ENCODE peak calls at places on chromosomes 2 and 18, in six cellular contexts. One of them, this sample, is unnamed.

GRCh38 chr18:72058851-72059250 is 485.3 kb downstream of the CBLN2 start:
- DNase-seq in SK-N-SH: no peak
- DNase-seq in HCT116: no peak
- DNase-seq in HepG2: no peak
- DNase-seq in K562: no peak
- DNase-seq in H1: no peak
- DNase-seq in this sample: no peak

GRCh38 chr18:69617888-69618287 is 217.2 kb downstream of the DOK6 start:
- DNase-seq in SK-N-SH: no peak
- DNase-seq in HCT116: no peak
- DNase-seq in HepG2: no peak
- DNase-seq in K562: no peak
- DNase-seq in H1: no peak
- DNase-seq in this sample: no peak

GRCh38 chr18:79211844-79212243 is 142.7 kb downstream of the ATP9B start:
- DNase-seq in SK-N-SH: no peak
- DNase-seq in HCT116: no peak
- DNase-seq in HepG2: peak; percentile 27
- DNase-seq in K562: no peak
- DNase-seq in H1: no peak
- DNase-seq in this sample: no peak

GRCh38 chr2:83991992-83992391 is 467.1 kb downstream of the SUCLG1 start:
- DNase-seq in SK-N-SH: no peak
- DNase-seq in HCT116: peak; percentile 1
- DNase-seq in HepG2: no peak
- DNase-seq in K562: peak; percentile 31
- DNase-seq in H1: no peak
- DNase-seq in this sample: no peak

GRCh38 chr2:206616141-206616540 is 26.1 kb upstream of the FAM237A start:
- DNase-seq in SK-N-SH: no peak
- DNase-seq in HCT116: no peak
- DNase-seq in HepG2: no peak
- DNase-seq in K562: no peak
- DNase-seq in H1: no peak
- DNase-seq in this sample: no peak

GRCh38 chr2:62266433-62267038 is 70.6 kb downstream of the B3GNT2 start:
- DNase-seq in SK-N-SH: no peak
- DNase-seq in HCT116: no peak
- DNase-seq in HepG2: no peak
- DNase-seq in K562: no peak
- DNase-seq in H1: peak; percentile 19
- DNase-seq in this sample: no peak

GRCh38 chr2:217254111-217254510 is 394.2 kb upstream of the TNP1 start:
- DNase-seq in SK-N-SH: no peak
- DNase-seq in HCT116: no peak
- DNase-seq in HepG2: no peak
- DNase-seq in K562: no peak
- DNase-seq in H1: no peak
- DNase-seq in this sample: no peak

GRCh38 chr2:16048466-16048865 is 108.1 kb downstream of the MYCN start:
- DNase-seq in SK-N-SH: no peak
- DNase-seq in HCT116: no peak
- DNase-seq in HepG2: no peak
- DNase-seq in K562: no peak
- DNase-seq in H1: no peak
- DNase-seq in this sample: no peak

GRCh38 chr18:74803769-74804168 is 206.1 kb downstream of the ZNF407 start:
- DNase-seq in SK-N-SH: no peak
- DNase-seq in HCT116: no peak
- DNase-seq in HepG2: no peak
- DNase-seq in K562: no peak
- DNase-seq in H1: no peak
- DNase-seq in this sample: no peak

GRCh38 chr2:226151157-226151556 is 648.5 kb downstream of the IRS1 start:
- DNase-seq in SK-N-SH: no peak
- DNase-seq in HCT116: no peak
- DNase-seq in HepG2: no peak
- DNase-seq in K562: no peak
- DNase-seq in H1: no peak
- DNase-seq in this sample: no peak

GRCh38 chr2:172179045-172179742 is 76.5 kb upstream of the DLX2 start:
- DNase-seq in SK-N-SH: no peak
- DNase-seq in HCT116: no peak
- DNase-seq in HepG2: no peak
- DNase-seq in K562: no peak
- DNase-seq in H1: no peak
- DNase-seq in this sample: no peak

GRCh38 chr2:40957508-40957907 is 505.6 kb upstream of the SLC8A1 start:
- DNase-seq in SK-N-SH: no peak
- DNase-seq in HCT116: no peak
- DNase-seq in HepG2: peak; percentile 9
- DNase-seq in K562: no peak
- DNase-seq in H1: no peak
- DNase-seq in this sample: peak; percentile 84

GRCh38 chr2:15939854-15940660 is at the start of gene MYCN:
- DNase-seq in SK-N-SH: peak; percentile 89
- DNase-seq in HCT116: no peak
- DNase-seq in HepG2: peak; percentile 41
- DNase-seq in K562: no peak
- DNase-seq in H1: peak; percentile 74
- DNase-seq in this sample: peak; percentile 59

DNA sequence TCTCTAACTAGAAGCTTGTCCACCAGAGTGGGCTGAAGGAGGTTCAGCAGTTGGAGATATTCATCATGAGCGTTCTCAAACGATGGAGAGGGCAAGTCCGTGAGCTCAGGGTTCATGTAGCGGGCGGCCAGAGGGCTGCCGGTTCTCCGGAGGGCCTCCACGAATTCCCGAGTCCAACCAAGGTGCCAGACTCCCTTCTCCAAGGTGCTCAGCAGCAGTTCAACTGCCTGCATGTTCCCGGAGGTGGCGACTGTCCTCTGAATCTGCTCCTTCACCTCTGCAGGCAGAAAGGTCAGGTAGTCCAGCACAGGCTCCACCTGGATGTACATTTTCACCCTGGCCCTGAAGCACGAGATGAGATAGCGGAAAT is 589 bp downstream of the IFIH1 start:
- DNase-seq in SK-N-SH: no peak
- DNase-seq in HCT116: no peak
- DNase-seq in HepG2: no peak
- DNase-seq in K562: peak; percentile 4
- DNase-seq in H1: no peak
- DNase-seq in this sample: peak; percentile 44
- TF ChIP-seq MAX in SK-N-SH: no peak
- TF ChIP-seq MAX in HCT116: no peak
- TF ChIP-seq MAX in HepG2: no peak
- TF ChIP-seq MAX in K562: no peak
- TF ChIP-seq MAX in H1: no peak
- TF ChIP-seq MAX in this sample: no peak

DNA sequence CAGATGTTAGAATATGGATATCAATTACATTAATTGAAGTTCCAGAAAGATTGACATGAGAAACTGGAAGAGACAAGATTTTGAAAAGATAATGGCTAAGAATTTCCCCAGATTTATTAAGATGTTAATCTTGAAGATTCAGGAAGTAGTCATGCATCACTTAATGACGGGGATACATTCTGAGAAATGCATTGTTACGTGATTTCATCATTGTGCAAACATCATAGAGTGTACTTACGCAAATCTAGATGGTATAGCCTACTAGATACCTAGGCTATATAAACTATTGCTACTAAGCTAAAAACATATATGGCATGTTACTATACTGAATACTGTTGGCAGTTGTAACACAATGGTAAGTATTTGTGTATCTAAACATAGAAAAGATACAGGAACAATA is 6.8 kb upstream of the CHMP3 start:
- DNase-seq in SK-N-SH: no peak
- DNase-seq in HCT116: no peak
- DNase-seq in HepG2: no peak
- DNase-seq in K562: no peak
- DNase-seq in H1: no peak
- DNase-seq in this sample: no peak
- H2AFZ ChIP-seq in SK-N-SH: no peak overlapping the region
- H2AFZ ChIP-seq in HCT116: no peak overlapping the region
- H2AFZ ChIP-seq in HepG2: no peak overlapping the region
- H2AFZ ChIP-seq in K562: no peak overlapping the region
- H2AFZ ChIP-seq in H1: no peak overlapping the region
- H2AFZ ChIP-seq in this sample: no peak overlapping the region

GRCh38 chr2:188751786-188752185 is 222.4 kb upstream of the COL3A1 start:
- DNase-seq in SK-N-SH: no peak
- DNase-seq in HCT116: no peak
- DNase-seq in HepG2: no peak
- DNase-seq in K562: no peak
- DNase-seq in H1: no peak
- DNase-seq in this sample: no peak

GRCh38 chr2:188746727-188747126 is 227.4 kb upstream of the COL3A1 start:
- DNase-seq in SK-N-SH: no peak
- DNase-seq in HCT116: no peak
- DNase-seq in HepG2: no peak
- DNase-seq in K562: no peak
- DNase-seq in H1: no peak
- DNase-seq in this sample: peak; percentile 28
- TF ChIP-seq MAX in SK-N-SH: no peak
- TF ChIP-seq MAX in HCT116: no peak
- TF ChIP-seq MAX in HepG2: no peak
- TF ChIP-seq MAX in K562: no peak
- TF ChIP-seq MAX in H1: no peak
- TF ChIP-seq MAX in this sample: no peak

DNA sequence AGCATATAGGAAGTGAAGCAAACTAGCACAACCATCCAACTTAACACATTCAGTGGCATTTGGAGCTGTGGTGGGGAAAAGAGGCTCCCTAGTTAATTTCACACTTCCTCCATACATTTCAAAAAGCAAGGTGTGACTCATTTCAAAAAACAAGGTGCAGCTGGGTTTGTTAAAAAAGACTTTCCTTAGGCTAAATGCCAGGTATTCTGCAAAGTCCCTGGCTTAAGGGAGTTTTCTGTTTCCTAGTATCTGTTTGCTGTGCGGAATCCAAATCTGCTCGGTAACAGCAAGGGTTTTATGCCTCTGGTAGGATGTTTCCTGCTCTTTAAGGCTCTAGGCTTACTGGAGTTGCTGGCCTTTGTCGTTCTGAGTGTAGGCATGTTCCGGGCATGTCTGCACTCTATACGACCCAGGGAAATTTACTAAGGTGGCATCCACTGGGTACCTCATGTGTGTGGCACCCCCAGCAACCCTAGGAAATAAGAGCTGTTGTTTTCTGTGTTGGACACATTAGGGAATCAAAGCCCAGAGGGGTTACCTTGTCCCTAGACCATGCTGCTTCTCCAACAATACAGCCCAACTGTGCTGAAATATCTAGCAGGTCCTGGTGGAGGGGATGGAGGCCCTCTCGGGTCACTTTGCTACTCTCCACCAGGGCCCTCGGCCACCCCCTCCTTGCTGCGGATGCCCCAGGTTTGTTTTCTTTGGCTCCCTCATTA is 635 bp upstream of the MSGN1 start:
- DNase-seq in SK-N-SH: no peak
- DNase-seq in HCT116: no peak
- DNase-seq in HepG2: no peak
- DNase-seq in K562: no peak
- DNase-seq in H1: no peak
- DNase-seq in this sample: peak; percentile 7
- H2AFZ ChIP-seq in SK-N-SH: no peak overlapping the region
- H2AFZ ChIP-seq in HCT116: peak overlapping the region; percentile 33
- H2AFZ ChIP-seq in HepG2: peak overlapping the region; percentile 22
- H2AFZ ChIP-seq in K562: no peak overlapping the region
- H2AFZ ChIP-seq in H1: peak overlapping the region; percentile 89
- H2AFZ ChIP-seq in this sample: no peak overlapping the region

DNA sequence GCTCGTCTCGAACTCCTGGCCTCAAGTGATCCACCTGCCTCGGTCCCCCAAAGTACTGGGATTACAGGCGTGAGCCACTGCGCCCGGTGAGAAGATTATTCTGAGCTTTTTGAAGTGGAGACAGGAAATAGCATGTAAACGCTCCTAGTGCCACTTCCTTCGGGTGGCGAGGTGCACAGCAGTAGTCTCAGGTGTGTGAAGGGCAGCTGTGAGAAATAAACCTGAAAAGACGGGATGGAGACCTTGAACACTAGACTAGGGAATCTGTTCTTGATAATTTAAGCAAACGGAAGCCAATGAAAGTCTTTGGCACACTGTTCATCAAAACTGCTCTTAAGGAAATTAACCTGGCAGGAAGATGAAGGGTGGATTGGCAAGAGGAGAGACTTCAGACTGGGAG is 444 bp upstream of the PLEKHH2 start:
- DNase-seq in SK-N-SH: no peak
- DNase-seq in HCT116: no peak
- DNase-seq in HepG2: no peak
- DNase-seq in K562: no peak
- DNase-seq in H1: no peak
- DNase-seq in this sample: no peak
- TF ChIP-seq MAX in SK-N-SH: no peak
- TF ChIP-seq MAX in HCT116: no peak
- TF ChIP-seq MAX in HepG2: no peak
- TF ChIP-seq MAX in K562: no peak
- TF ChIP-seq MAX in H1: no peak
- TF ChIP-seq MAX in this sample: no peak

GRCh38 chr2:70086278-70086837 is 919 bp upstream of the PCBP1 start:
- DNase-seq in SK-N-SH: peak; percentile 75
- DNase-seq in HCT116: peak; percentile 61
- DNase-seq in HepG2: peak; percentile 96
- DNase-seq in K562: peak; percentile 72
- DNase-seq in H1: no peak
- DNase-seq in this sample: peak; percentile 91
- H2AFZ ChIP-seq in SK-N-SH: peak overlapping the region; percentile 75
- H2AFZ ChIP-seq in HCT116: no peak overlapping the region
- H2AFZ ChIP-seq in HepG2: peak overlapping the region; percentile 20
- H2AFZ ChIP-seq in K562: peak overlapping the region; percentile 89
- H2AFZ ChIP-seq in H1: no peak overlapping the region
- H2AFZ ChIP-seq in this sample: peak overlapping the region; percentile 83

DNA sequence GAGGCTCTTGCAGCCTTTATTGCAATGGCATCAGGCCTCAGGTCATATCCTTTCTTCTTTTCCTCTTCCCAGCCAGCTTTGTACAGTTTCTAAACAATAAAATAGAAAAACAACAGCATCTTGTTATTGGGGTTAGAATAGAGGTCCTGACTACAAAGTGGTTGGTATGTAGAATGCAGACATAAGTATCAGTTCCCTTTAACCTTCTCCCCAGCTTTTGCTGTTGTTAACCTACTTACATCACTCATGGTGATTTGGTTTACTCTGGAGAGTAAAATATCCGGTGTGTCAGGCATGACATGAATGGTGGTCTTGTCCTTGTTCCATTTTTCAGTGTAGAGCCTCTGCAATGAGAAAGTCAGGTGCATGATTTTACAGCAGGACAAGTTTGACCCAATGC is 69.8 kb downstream of the NEB start:
- DNase-seq in SK-N-SH: no peak
- DNase-seq in HCT116: no peak
- DNase-seq in HepG2: no peak
- DNase-seq in K562: no peak
- DNase-seq in H1: no peak
- DNase-seq in this sample: no peak
- TF ChIP-seq MAX in SK-N-SH: no peak
- TF ChIP-seq MAX in HCT116: no peak
- TF ChIP-seq MAX in HepG2: no peak
- TF ChIP-seq MAX in K562: no peak
- TF ChIP-seq MAX in H1: no peak
- TF ChIP-seq MAX in this sample: no peak

GRCh38 chr2:219459460-219460311 is 25.0 kb downstream of the SPEG start:
- DNase-seq in SK-N-SH: peak; percentile 88
- DNase-seq in HCT116: no peak
- DNase-seq in HepG2: peak; percentile 58
- DNase-seq in K562: peak; percentile 79
- DNase-seq in H1: no peak
- DNase-seq in this sample: peak; percentile 38
- H2AFZ ChIP-seq in SK-N-SH: no peak overlapping the region
- H2AFZ ChIP-seq in HCT116: no peak overlapping the region
- H2AFZ ChIP-seq in HepG2: no peak overlapping the region
- H2AFZ ChIP-seq in K562: peak overlapping the region; percentile 71
- H2AFZ ChIP-seq in H1: no peak overlapping the region
- H2AFZ ChIP-seq in this sample: no peak overlapping the region